ENCODE peak calls at places on chromosomes 13 and 19, in five cellular contexts. A is body of pancreas, S is RWPE1, K is NCI-H82, V is DMS53. P is an unnamed sample.

GRCh38 chr19:53772943-53773342 is 51.2 kb downstream of the NLRP12 start:
- DNase-seq in S (peak; percentile 26), K (peak; percentile 69), V (peak; percentile 68), A (peak; percentile 52), P (peak; percentile 79)

GRCh38 chr19:45470147-45471081 is 2.6 kb downstream of the FOSB start:
- DNase-seq in V (peak; percentile 69), K (no peak), A (peak; percentile 38), S (peak; percentile 48), P (peak; percentile 47)

GRCh38 chr19:41328157-41328817 is 18.3 kb downstream of the CCDC97 start:
- DNase-seq in A (no peak), K (no peak), S (no peak), V (peak; percentile 80), P (no peak)

GRCh38 chr19:38162632-38163031 is 61.4 kb downstream of the DPF1 start:
- DNase-seq in S (no peak), A (no peak), V (peak; percentile 31), K (no peak), P (no peak)

GRCh38 chr13:106145997-106146864 is 389.2 kb downstream of the EFNB2 start:
- DNase-seq in A (no peak), S (no peak), V (peak; percentile 8), K (peak; percentile 14), P (peak; percentile 62)

GRCh38 chr13:21583496-21583895 is 20.5 kb downstream of the MICU2 start:
- DNase-seq in A (no peak), S (no peak), V (no peak), K (no peak), P (no peak)

GRCh38 chr19:2613507-2614295 is 88.8 kb downstream of the GNG7 start:
- DNase-seq in K (no peak), A (no peak), S (no peak), V (peak; percentile 38), P (peak; percentile 38)

GRCh38 chr19:29683009-29683408 is 17.7 kb downstream of the PLEKHF1 start:
- DNase-seq in A (no peak), S (no peak), V (no peak), K (no peak), P (no peak)

GRCh38 chr19:50203281-50204080 is at the start of gene MYH14:
- DNase-seq in K (peak; percentile 38), A (peak; percentile 96), S (peak; percentile 92), V (peak; percentile 95), P (peak; percentile 94)

GRCh38 chr19:9848060-9848459 is 12.9 kb downstream of the PIN1 start:
- DNase-seq in A (no peak), V (peak; percentile 27), K (peak; percentile 63), S (no peak), P (peak; percentile 63)

GRCh38 chr19:50649433-50650391 is at the start of gene C19orf81:
- DNase-seq in V (no peak), K (peak; percentile 51), S (no peak), A (no peak), P (peak; percentile 48)

GRCh38 chr13:50283017-50283416 is 267.8 kb downstream of the KCNRG start:
- DNase-seq in A (no peak), S (no peak), K (no peak), V (no peak), P (no peak)

GRCh38 chr13:75312884-75313520 is 169.0 kb downstream of the TBC1D4 start:
- DNase-seq in A (no peak), S (no peak), K (no peak), V (no peak), P (no peak)

GRCh38 chr19:32421589-32422361 is 16.2 kb downstream of the DPY19L3 start:
- DNase-seq in A (no peak), V (no peak), S (no peak), K (no peak), P (no peak)

GRCh38 chr13:34156841-34157365 is 339.0 kb downstream of the RFC3 start:
- DNase-seq in K (no peak), A (peak; percentile 79), S (peak; percentile 90), V (peak; percentile 99), P (peak; percentile 71)

GRCh38 chr13:67148219-67148583 is 81.9 kb downstream of the PCDH9 start:
- DNase-seq in S (peak; percentile 15), A (no peak), K (no peak), V (no peak), P (no peak)

GRCh38 chr19:32372726-32373613 is 27.6 kb downstream of the ZNF507 start:
- DNase-seq in K (no peak), S (no peak), V (peak; percentile 29), A (no peak), P (peak; percentile 18)

GRCh38 chr19:29495091-29495490 is 30.7 kb upstream of the VSTM2B start:
- DNase-seq in K (no peak), A (no peak), S (no peak), V (no peak), P (no peak)

GRCh38 chr19:43675269-43675879 is 5.4 kb upstream of the PLAUR start:
- DNase-seq in V (peak; percentile 91), S (peak; percentile 90), K (no peak), A (peak; percentile 43), P (peak; percentile 46)

GRCh38 chr13:19955873-19956559 is 2.5 kb upstream of the ZMYM2 start:
- DNase-seq in A (no peak), V (no peak), S (no peak), K (no peak), P (no peak)

GRCh38 chr19:55454787-55455243 is 6.6 kb downstream of the ISOC2 start:
- DNase-seq in V (peak; percentile 81), K (peak; percentile 75), A (no peak), S (peak; percentile 42), P (peak; percentile 68)

GRCh38 chr19:19423322-19423721 is 17.8 kb downstream of the GATAD2A start:
- DNase-seq in S (no peak), K (no peak), A (no peak), V (no peak), P (no peak)

GRCh38 chr13:66811445-66811844 is 418.7 kb downstream of the PCDH9 start:
- DNase-seq in K (no peak), V (peak; percentile 0), S (no peak), A (no peak), P (no peak)